ENCODE peak calls at places on chromosomes 13 and 19, in four cellular contexts. U is psoas muscle, F is IMR-90, B is aorta. C is an unnamed sample. For H3K9me3, the result is how much of the 10 kb centered on the place peaks cover.

GRCh38 chr19:3801412-3802096 is 15.4 kb upstream of the MATK start:
- DNase-seq in U (no peak), B (no peak), F (no peak), C (peak)

GRCh38 chr19:7109678-7110289 is 40.3 kb downstream of the ZNF557 start:
- DNase-seq in U (no peak), B (no peak), F (no peak), C (no peak)

GRCh38 chr19:45973564-45974338 is at the start of gene NOVA2:
- DNase-seq in F (peak), B (peak), U (peak), C (no peak)

GRCh38 chr13:51759240-51759639 is 44.7 kb downstream of the DHRS12 start:
- DNase-seq in B (no peak), U (no peak), F (peak), C (no peak)

GRCh38 chr19:8393871-8394250 is 3.7 kb downstream of the RAB11B start:
- DNase-seq in U (no peak), B (no peak), F (no peak), C (no peak)

GRCh38 chr13:101018720-101019119 is 344.1 kb upstream of the TMTC4 start:
- DNase-seq in F (peak), B (no peak), U (no peak), C (no peak)

GRCh38 chr13:35720690-35721554 is 244.4 kb upstream of the MAB21L1 start:
- DNase-seq in B (no peak), F (peak), U (peak), C (no peak)

GRCh38 chr19:1619094-1619439 is 13.8 kb upstream of the UQCR11 start:
- DNase-seq in B (no peak), U (no peak), F (no peak), C (peak)

GRCh38 chr13:110495376-110495775 is 66.1 kb downstream of the RAB20 start:
- DNase-seq in U (no peak), F (no peak), B (peak), C (no peak)

GRCh38 chr13:90968510-90968909 is 379.0 kb upstream of the MIR17HG start:
- DNase-seq in F (no peak), B (no peak), U (no peak), C (no peak)

GRCh38 chr13:34156841-34157365 is 339.0 kb downstream of the RFC3 start:
- DNase-seq in F (peak), U (peak), B (peak), C (peak)

GRCh38 chr19:18589380-18590272 is 1.0 kb downstream of the REX1BD start:
- DNase-seq in F (peak), U (peak), B (peak), C (peak)

GRCh38 chr19:2867025-2867991 is at the start of gene ZNF556:
- DNase-seq in B (no peak), U (peak), F (no peak), C (no peak)

GRCh38 chr13:97853550-97853949 is 99.9 kb upstream of the IPO5 start:
- DNase-seq in U (no peak), B (no peak), F (peak), C (no peak)

GRCh38 chr13:33351324-33351723 is 65.8 kb upstream of the STARD13 start:
- DNase-seq in U (no peak), F (peak), B (no peak), C (no peak)

GRCh38 chr19:6733338-6734095 is 3.9 kb downstream of the GPR108 start:
- DNase-seq in F (no peak), U (no peak), B (no peak), C (no peak)

GRCh38 chr19:7986321-7987083 is 18.9 kb downstream of the ELAVL1 start:
- DNase-seq in U (no peak), F (peak), B (no peak), C (no peak)

GRCh38 chr13:109213714-109214113 is 572.7 kb downstream of the IRS2 start:
- DNase-seq in F (no peak), U (no peak), B (no peak), C (no peak)

GRCh38 chr19:11435833-11436313 is 438 bp downstream of the PRKCSH start:
- DNase-seq in U (no peak), B (no peak), F (peak), C (no peak)

GRCh38 chr13:112655898-112656297 is 33.9 kb upstream of the ATP11A start:
- DNase-seq in F (no peak), U (no peak), B (no peak), C (no peak)

GRCh38 chr19:29517946-29518345 is 7.8 kb upstream of the VSTM2B start:
- DNase-seq in B (no peak), F (no peak), U (no peak), C (no peak)

GRCh38 chr19:4136680-4137088 is 12.8 kb upstream of the MAP2K2 start:
- DNase-seq in U (no peak), F (no peak), B (no peak), C (no peak)

GRCh38 chr19:14582894-14583340 is at the start of gene CLEC17A:
- DNase-seq in B (no peak), F (no peak), U (no peak), C (no peak)

GRCh38 chr19:46861691-46862503 is 1.1 kb downstream of the ARHGAP35 start:
- DNase-seq in B (no peak), F (no peak), U (no peak), C (peak)

GRCh38 chr19:54002495-54003315 is 11.3 kb downstream of the CACNG6 start:
- DNase-seq in F (no peak), B (no peak), U (no peak), C (no peak)
- H3K27ac ChIP-seq in F (no peak), B (no peak), U (no peak), C (peak)

DNA sequence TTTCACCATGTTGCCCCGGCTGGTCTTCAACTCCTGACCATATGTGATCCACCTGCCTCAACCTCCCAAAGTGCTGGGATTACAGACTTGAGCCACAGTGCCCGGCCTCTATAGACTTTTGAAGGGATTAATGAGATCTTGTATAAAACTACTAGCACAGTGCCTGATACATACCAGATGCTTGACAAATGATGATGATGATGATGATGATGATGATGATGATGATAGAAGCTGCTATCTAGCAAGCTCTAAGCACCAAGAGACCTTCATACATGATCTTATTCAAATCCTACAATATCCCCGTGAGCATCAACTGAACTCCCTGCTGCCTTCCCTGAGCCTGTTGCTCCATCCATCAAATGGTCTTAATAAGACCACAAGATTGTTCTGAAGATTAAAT is 14.4 kb downstream of the CEACAM20 start:
- DNase-seq in B (no peak), U (no peak), F (no peak), C (no peak)
- H3K9me3 ChIP-seq in B (under half), U (under half), F (under half), C (under half)

DNA sequence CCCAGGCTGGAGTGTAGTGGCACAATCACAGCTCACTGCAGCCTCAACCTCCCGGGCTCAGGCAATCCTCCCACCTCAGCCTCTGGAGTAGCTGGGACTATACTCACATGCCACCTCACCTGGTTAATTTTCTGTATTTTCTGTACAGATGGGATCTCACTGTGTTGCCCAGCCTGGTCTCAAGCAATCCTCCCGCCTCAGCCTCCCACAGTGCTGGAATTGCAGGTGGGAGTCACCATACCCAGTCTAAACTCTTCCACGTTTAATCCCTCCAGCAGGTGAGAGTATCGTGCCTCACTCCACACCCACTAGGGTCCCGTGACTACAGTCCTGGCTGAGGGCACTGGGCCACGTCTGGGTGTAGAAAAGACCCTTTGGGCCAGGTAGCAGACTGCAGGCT is 16.5 kb downstream of the BCAT2 start:
- DNase-seq in B (no peak), U (no peak), F (no peak), C (no peak)
- H3K27ac ChIP-seq in B (no peak), U (peak), F (no peak), C (no peak)

GRCh38 chr19:44496711-44497110 is 3.6 kb downstream of the ZNF180 start:
- DNase-seq in F (no peak), B (no peak), U (no peak), C (no peak)
- H3K9me3 ChIP-seq in F (half or more), B (under half), U (half or more), C (under half)

GRCh38 chr19:43572172-43572588 is 3.1 kb downstream of the XRCC1 start:
- DNase-seq in B (no peak), F (no peak), U (no peak), C (no peak)
- H3K27ac ChIP-seq in B (no peak), F (no peak), U (no peak), C (no peak)